ENCODE peak calls at places on chromosomes 6 and 20, in four cellular contexts. One of them, this sample, is unnamed.

GRCh38 chr20:10277616-10278015 is 59.0 kb downstream of the SNAP25 start:
- DNase-seq in GM23338: no peak
- DNase-seq in hepatocyte: no peak
- DNase-seq in PC-3: no peak
- DNase-seq in this sample: no peak

GRCh38 chr6:40587240-40588069 is at the start of gene LRFN2:
- DNase-seq in GM23338: peak; percentile 90
- DNase-seq in hepatocyte: peak; percentile 90
- DNase-seq in PC-3: peak; percentile 63
- DNase-seq in this sample: peak; percentile 93

GRCh38 chr20:1272368-1273155 is 6.5 kb downstream of the SNPH start:
- DNase-seq in GM23338: no peak
- DNase-seq in hepatocyte: no peak
- DNase-seq in PC-3: no peak
- DNase-seq in this sample: no peak

GRCh38 chr6:431504-431903 is 40.0 kb downstream of the IRF4 start:
- DNase-seq in GM23338: no peak
- DNase-seq in hepatocyte: no peak
- DNase-seq in PC-3: no peak
- DNase-seq in this sample: no peak

GRCh38 chr20:13302647-13303425 is 81.8 kb downstream of the ISM1 start:
- DNase-seq in GM23338: peak; percentile 64
- DNase-seq in hepatocyte: peak; percentile 53
- DNase-seq in PC-3: peak; percentile 73
- DNase-seq in this sample: peak; percentile 52

GRCh38 chr6:98946877-98947410 is 802 bp downstream of the FBXL4 start:
- DNase-seq in GM23338: no peak
- DNase-seq in hepatocyte: peak; percentile 36
- DNase-seq in PC-3: peak; percentile 43
- DNase-seq in this sample: peak; percentile 3

GRCh38 chr6:29989211-29989610 is 46.9 kb downstream of the HLA-A start:
- DNase-seq in GM23338: no peak
- DNase-seq in hepatocyte: no peak
- DNase-seq in PC-3: no peak
- DNase-seq in this sample: no peak

GRCh38 chr20:6886065-6886729 is 118.7 kb downstream of the BMP2 start:
- DNase-seq in GM23338: peak; percentile 24
- DNase-seq in hepatocyte: no peak
- DNase-seq in PC-3: no peak
- DNase-seq in this sample: peak; percentile 79

GRCh38 chr6:131635384-131636340 is 1.4 kb upstream of the ENPP3 start:
- DNase-seq in GM23338: no peak
- DNase-seq in hepatocyte: no peak
- DNase-seq in PC-3: no peak
- DNase-seq in this sample: no peak

GRCh38 chr6:88868559-88868860 is 94.9 kb downstream of the RNGTT start:
- DNase-seq in GM23338: no peak
- DNase-seq in hepatocyte: no peak
- DNase-seq in PC-3: no peak
- DNase-seq in this sample: no peak

GRCh38 chr20:37081717-37082289 is 14.0 kb downstream of the RBL1 start:
- DNase-seq in GM23338: peak; percentile 29
- DNase-seq in hepatocyte: no peak
- DNase-seq in PC-3: no peak
- DNase-seq in this sample: peak; percentile 3

GRCh38 chr6:68326762-68327161 is 308.3 kb upstream of the ADGRB3 start:
- DNase-seq in GM23338: peak; percentile 3
- DNase-seq in hepatocyte: no peak
- DNase-seq in PC-3: no peak
- DNase-seq in this sample: no peak

GRCh38 chr20:35773154-35773751 is 1.4 kb downstream of the PHF20 start:
- DNase-seq in GM23338: peak; percentile 23
- DNase-seq in hepatocyte: peak; percentile 48
- DNase-seq in PC-3: peak; percentile 39
- DNase-seq in this sample: peak; percentile 13

GRCh38 chr6:111038534-111039252 is 48.6 kb upstream of the SLC16A10 start:
- DNase-seq in GM23338: no peak
- DNase-seq in hepatocyte: no peak
- DNase-seq in PC-3: no peak
- DNase-seq in this sample: no peak

GRCh38 chr6:159828074-159828473 is 28.0 kb downstream of the PNLDC1 start:
- DNase-seq in GM23338: no peak
- DNase-seq in hepatocyte: no peak
- DNase-seq in PC-3: no peak
- DNase-seq in this sample: no peak

GRCh38 chr6:71419217-71419953 is 130.8 kb downstream of the OGFRL1 start:
- DNase-seq in GM23338: peak; percentile 13
- DNase-seq in hepatocyte: peak; percentile 20
- DNase-seq in PC-3: peak; percentile 15
- DNase-seq in this sample: no peak

GRCh38 chr20:25059487-25059820 is 1.5 kb upstream of the ACSS1 start:
- DNase-seq in GM23338: no peak
- DNase-seq in hepatocyte: no peak
- DNase-seq in PC-3: no peak
- DNase-seq in this sample: no peak

GRCh38 chr6:39228111-39228971 is 934 bp downstream of the KCNK5 start:
- DNase-seq in GM23338: no peak
- DNase-seq in hepatocyte: no peak
- DNase-seq in PC-3: no peak
- DNase-seq in this sample: peak; percentile 41

GRCh38 chr20:7790189-7790588 is 150.1 kb downstream of the HAO1 start:
- DNase-seq in GM23338: no peak
- DNase-seq in hepatocyte: no peak
- DNase-seq in PC-3: peak; percentile 90
- DNase-seq in this sample: no peak

GRCh38 chr20:23754731-23755130 is 4.0 kb upstream of the CST1 start:
- DNase-seq in GM23338: no peak
- DNase-seq in hepatocyte: no peak
- DNase-seq in PC-3: no peak
- DNase-seq in this sample: no peak

GRCh38 chr6:159180001-159180400 is 10.8 kb downstream of the FNDC1 start:
- DNase-seq in GM23338: no peak
- DNase-seq in hepatocyte: no peak
- DNase-seq in PC-3: no peak
- DNase-seq in this sample: no peak

GRCh38 chr6:44715188-44715587 is 327.7 kb downstream of the CDC5L start:
- DNase-seq in GM23338: no peak
- DNase-seq in hepatocyte: peak; percentile 30
- DNase-seq in PC-3: no peak
- DNase-seq in this sample: no peak

GRCh38 chr6:44512868-44513641 is 125.5 kb downstream of the CDC5L start:
- DNase-seq in GM23338: no peak
- DNase-seq in hepatocyte: no peak
- DNase-seq in PC-3: peak; percentile 25
- DNase-seq in this sample: no peak

GRCh38 chr20:24781061-24781980 is 167.7 kb upstream of the CST7 start:
- DNase-seq in GM23338: peak; percentile 44
- DNase-seq in hepatocyte: peak; percentile 66
- DNase-seq in PC-3: peak; percentile 68
- DNase-seq in this sample: peak; percentile 54

GRCh38 chr6:41683460-41684310 is 45.4 kb downstream of the MDFI start:
- DNase-seq in GM23338: peak; percentile 86
- DNase-seq in hepatocyte: peak; percentile 89
- DNase-seq in PC-3: peak; percentile 71
- DNase-seq in this sample: peak; percentile 91

GRCh38 chr6:28747083-28747630 is 176.6 kb downstream of the TRIM27 start:
- DNase-seq in GM23338: no peak
- DNase-seq in hepatocyte: no peak
- DNase-seq in PC-3: no peak
- DNase-seq in this sample: peak; percentile 49

GRCh38 chr20:34473262-34473883 is 42.8 kb upstream of the DYNLRB1 start:
- DNase-seq in GM23338: peak; percentile 71
- DNase-seq in hepatocyte: peak; percentile 65
- DNase-seq in PC-3: peak; percentile 52
- DNase-seq in this sample: peak; percentile 68

GRCh38 chr20:10115021-10115420 is 80.2 kb downstream of the ANKEF1 start:
- DNase-seq in GM23338: no peak
- DNase-seq in hepatocyte: no peak
- DNase-seq in PC-3: peak; percentile 73
- DNase-seq in this sample: no peak

GRCh38 chr6:4610256-4610655 is 165.9 kb upstream of the CDYL start:
- DNase-seq in GM23338: no peak
- DNase-seq in hepatocyte: no peak
- DNase-seq in PC-3: no peak
- DNase-seq in this sample: no peak

GRCh38 chr20:34578040-34578439 is 19.5 kb downstream of the MAP1LC3A start:
- DNase-seq in GM23338: no peak
- DNase-seq in hepatocyte: no peak
- DNase-seq in PC-3: no peak
- DNase-seq in this sample: no peak

GRCh38 chr6:151475653-151476523 is 17.9 kb upstream of the CCDC170 start:
- DNase-seq in GM23338: peak; percentile 86
- DNase-seq in hepatocyte: peak; percentile 78
- DNase-seq in PC-3: peak; percentile 58
- DNase-seq in this sample: peak; percentile 70

GRCh38 chr20:64113444-64113775 is 6.0 kb upstream of the NPBWR2 start:
- DNase-seq in GM23338: no peak
- DNase-seq in hepatocyte: no peak
- DNase-seq in PC-3: no peak
- DNase-seq in this sample: no peak

GRCh38 chr20:50163570-50164317 is 10.2 kb upstream of the PEDS1 start:
- DNase-seq in GM23338: no peak
- DNase-seq in hepatocyte: no peak
- DNase-seq in PC-3: peak; percentile 81
- DNase-seq in this sample: no peak

GRCh38 chr20:58666702-58667101 is 15.6 kb downstream of the STX16 start:
- DNase-seq in GM23338: no peak
- DNase-seq in hepatocyte: no peak
- DNase-seq in PC-3: no peak
- DNase-seq in this sample: no peak

GRCh38 chr6:18388942-18389341 is 1.8 kb downstream of the RNF144B start:
- DNase-seq in GM23338: peak; percentile 32
- DNase-seq in hepatocyte: no peak
- DNase-seq in PC-3: peak; percentile 90
- DNase-seq in this sample: no peak

GRCh38 chr6:37155394-37156312 is 14.3 kb upstream of the PIM1 start:
- DNase-seq in GM23338: no peak
- DNase-seq in hepatocyte: peak; percentile 26
- DNase-seq in PC-3: no peak
- DNase-seq in this sample: no peak
- TF ChIP-seq EZH2phosphoT487 in GM23338: no peak
- TF ChIP-seq EZH2phosphoT487 in hepatocyte: no peak
- TF ChIP-seq EZH2phosphoT487 in PC-3: no peak
- TF ChIP-seq EZH2phosphoT487 in this sample: no peak

GRCh38 chr6:7240351-7240750 is 72.6 kb downstream of the SSR1 start:
- DNase-seq in GM23338: no peak
- DNase-seq in hepatocyte: no peak
- DNase-seq in PC-3: no peak
- DNase-seq in this sample: no peak

GRCh38 chr6:7237653-7238190 is 75.3 kb downstream of the SSR1 start:
- DNase-seq in GM23338: no peak
- DNase-seq in hepatocyte: no peak
- DNase-seq in PC-3: no peak
- DNase-seq in this sample: no peak

GRCh38 chr6:7239590-7239948 is 73.4 kb downstream of the SSR1 start:
- DNase-seq in GM23338: no peak
- DNase-seq in hepatocyte: no peak
- DNase-seq in PC-3: no peak
- DNase-seq in this sample: no peak

GRCh38 chr6:7238526-7238899 is 74.5 kb downstream of the SSR1 start:
- DNase-seq in GM23338: no peak
- DNase-seq in hepatocyte: no peak
- DNase-seq in PC-3: no peak
- DNase-seq in this sample: no peak

DNA sequence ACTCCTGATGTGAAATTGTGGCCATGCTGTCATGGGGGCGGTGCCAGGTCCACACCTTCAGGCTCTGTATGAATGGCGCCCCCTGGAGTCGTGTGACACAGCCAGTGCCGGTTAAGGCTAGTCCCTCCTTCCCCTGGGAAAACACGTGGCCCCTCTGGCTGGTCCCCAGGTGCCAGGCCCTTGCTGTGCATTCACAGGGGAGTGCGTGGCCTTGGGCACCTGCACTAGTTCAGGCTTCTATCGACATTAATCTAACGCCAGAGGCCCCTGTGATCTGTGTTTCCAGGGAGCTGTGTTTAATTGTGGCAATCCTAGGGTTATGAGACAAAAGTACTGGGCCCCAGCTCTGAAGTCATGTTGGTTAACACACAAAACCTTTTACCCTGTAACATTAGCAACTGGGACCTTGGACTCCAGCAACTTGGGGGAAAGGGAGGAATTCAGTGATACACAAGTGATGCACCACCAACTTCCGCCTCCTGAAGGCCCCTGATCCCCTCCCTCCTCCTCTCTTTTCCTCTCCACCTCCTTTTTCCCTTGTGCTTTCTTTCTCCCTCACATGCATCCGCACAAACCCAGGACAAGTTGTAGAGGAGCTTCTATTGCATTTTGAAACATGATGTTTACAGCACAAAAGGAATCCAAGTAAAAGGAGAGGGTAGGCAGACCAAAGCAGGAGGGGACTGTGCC is 74.0 kb downstream of the SSR1 start:
- DNase-seq in GM23338: peak; percentile 94
- DNase-seq in hepatocyte: peak; percentile 90
- DNase-seq in PC-3: peak; percentile 83
- DNase-seq in this sample: peak; percentile 88
- H3K4me1 ChIP-seq in GM23338: peaks cover 28% of the 10 kb centered on the region
- H3K4me1 ChIP-seq in hepatocyte: peaks cover 35% of the 10 kb centered on the region
- H3K4me1 ChIP-seq in PC-3: peaks cover 55% of the 10 kb centered on the region
- H3K4me1 ChIP-seq in this sample: peaks cover 22% of the 10 kb centered on the region

GRCh38 chr20:19624221-19624620 is 133.8 kb upstream of the RIN2 start:
- DNase-seq in GM23338: no peak
- DNase-seq in hepatocyte: no peak
- DNase-seq in PC-3: no peak
- DNase-seq in this sample: no peak
- TF ChIP-seq EZH2 in GM23338: no peak
- TF ChIP-seq EZH2 in hepatocyte: no peak
- TF ChIP-seq EZH2 in PC-3: no peak
- TF ChIP-seq EZH2 in this sample: no peak

GRCh38 chr20:61527626-61528025 is 275.6 kb downstream of the CDH4 start:
- DNase-seq in GM23338: no peak
- DNase-seq in hepatocyte: no peak
- DNase-seq in PC-3: no peak
- DNase-seq in this sample: no peak

GRCh38 chr20:61526907-61527306 is 274.8 kb downstream of the CDH4 start:
- DNase-seq in GM23338: no peak
- DNase-seq in hepatocyte: no peak
- DNase-seq in PC-3: no peak
- DNase-seq in this sample: no peak

GRCh38 chr20:61525781-61526431 is 273.8 kb downstream of the CDH4 start:
- DNase-seq in GM23338: no peak
- DNase-seq in hepatocyte: no peak
- DNase-seq in PC-3: no peak
- DNase-seq in this sample: peak; percentile 47

GRCh38 chr20:61529354-61529753 is 277.3 kb downstream of the CDH4 start:
- DNase-seq in GM23338: no peak
- DNase-seq in hepatocyte: no peak
- DNase-seq in PC-3: no peak
- DNase-seq in this sample: no peak

DNA sequence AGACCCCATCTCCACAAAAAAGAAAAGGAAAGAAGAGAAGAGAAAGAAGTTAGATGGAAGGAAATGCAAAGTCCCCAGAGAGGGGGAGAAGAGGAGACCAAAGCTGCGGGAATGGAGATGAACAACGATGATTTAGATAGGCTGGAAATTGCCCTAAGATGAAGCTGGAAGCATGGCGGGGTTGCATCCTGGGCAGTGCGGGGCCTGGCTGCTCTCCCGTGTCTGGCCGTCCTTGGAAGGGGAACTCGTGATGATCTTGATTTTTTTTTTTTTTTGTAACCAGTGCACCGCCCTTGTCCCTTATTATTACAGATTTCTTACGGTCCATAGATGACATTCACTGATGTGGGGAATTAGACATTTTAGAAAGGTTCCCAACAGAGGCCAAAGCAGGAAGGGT is 276.5 kb downstream of the CDH4 start:
- DNase-seq in GM23338: no peak
- DNase-seq in hepatocyte: no peak
- DNase-seq in PC-3: no peak
- DNase-seq in this sample: no peak
- TF ChIP-seq EZH2phosphoT487 in GM23338: no peak
- TF ChIP-seq EZH2phosphoT487 in hepatocyte: no peak
- TF ChIP-seq EZH2phosphoT487 in PC-3: no peak
- TF ChIP-seq EZH2phosphoT487 in this sample: no peak

This sample was measured in neural progenitor cell.